ENCODE peak calls at places on chromosomes 4 and X, in four cellular contexts. One of them, this sample, is unnamed.

GRCh38 chr4:152579107-152579764 is 43.3 kb upstream of the FBXW7 start:
- DNase-seq in WTC11: no peak
- DNase-seq in GM12878: no peak
- DNase-seq in HepG2: no peak
- DNase-seq in this sample: no peak

GRCh38 chrX:72100824-72101351 is 30.8 kb downstream of the RTL5 start:
- DNase-seq in WTC11: no peak
- DNase-seq in GM12878: peak
- DNase-seq in HepG2: no peak
- DNase-seq in this sample: no peak

GRCh38 chrX:135740683-135741149 is 27.3 kb downstream of the CT45A3 start:
- DNase-seq in WTC11: peak
- DNase-seq in HepG2: peak
- DNase-seq in GM12878: no peak
- DNase-seq in this sample: peak

GRCh38 chrX:136325377-136325776 is 24.6 kb downstream of the ADGRG4 start:
- DNase-seq in HepG2: no peak
- DNase-seq in WTC11: no peak
- DNase-seq in GM12878: no peak
- DNase-seq in this sample: no peak

GRCh38 chr4:180060159-180060889 is 2182.9 kb upstream of the TENM3 start:
- DNase-seq in HepG2: no peak
- DNase-seq in WTC11: no peak
- DNase-seq in GM12878: no peak
- DNase-seq in this sample: no peak

GRCh38 chrX:54494970-54495813 is 842 bp downstream of the FGD1 start:
- DNase-seq in GM12878: no peak
- DNase-seq in WTC11: peak
- DNase-seq in HepG2: no peak
- DNase-seq in this sample: no peak

GRCh38 chr4:7263166-7263565 is 70.8 kb downstream of the SORCS2 start:
- DNase-seq in GM12878: no peak
- DNase-seq in WTC11: no peak
- DNase-seq in HepG2: no peak
- DNase-seq in this sample: no peak

GRCh38 chr4:992297-993110 is 700 bp downstream of the SLC26A1 start:
- DNase-seq in WTC11: no peak
- DNase-seq in HepG2: peak
- DNase-seq in GM12878: no peak
- DNase-seq in this sample: peak

GRCh38 chr4:151690164-151690856 is 70.5 kb downstream of the GATB start:
- DNase-seq in HepG2: no peak
- DNase-seq in GM12878: no peak
- DNase-seq in WTC11: no peak
- DNase-seq in this sample: no peak

GRCh38 chr4:785332-786073 is 40.4 kb downstream of the CPLX1 start:
- DNase-seq in HepG2: no peak
- DNase-seq in WTC11: peak
- DNase-seq in GM12878: no peak
- DNase-seq in this sample: no peak

GRCh38 chrX:22855693-22856092 is 144.1 kb upstream of the DDX53 start:
- DNase-seq in HepG2: peak
- DNase-seq in WTC11: no peak
- DNase-seq in GM12878: no peak
- DNase-seq in this sample: no peak

GRCh38 chr4:65943076-65943475 is 272.8 kb upstream of the EPHA5 start:
- DNase-seq in HepG2: peak
- DNase-seq in WTC11: no peak
- DNase-seq in GM12878: no peak
- DNase-seq in this sample: no peak

GRCh38 chrX:13389501-13389900 is 69.6 kb upstream of the ATXN3L start:
- DNase-seq in WTC11: no peak
- DNase-seq in HepG2: no peak
- DNase-seq in GM12878: no peak
- DNase-seq in this sample: no peak

GRCh38 chr4:138049350-138049749 is 192.8 kb downstream of the SLC7A11 start:
- DNase-seq in WTC11: no peak
- DNase-seq in GM12878: no peak
- DNase-seq in HepG2: no peak
- DNase-seq in this sample: no peak

GRCh38 chr4:15691346-15692140 is 9.9 kb downstream of the FAM200B start:
- DNase-seq in GM12878: no peak
- DNase-seq in WTC11: no peak
- DNase-seq in HepG2: peak
- DNase-seq in this sample: no peak

GRCh38 chr4:102608190-102608589 is 107.0 kb downstream of the NFKB1 start:
- DNase-seq in WTC11: no peak
- DNase-seq in HepG2: no peak
- DNase-seq in GM12878: no peak
- DNase-seq in this sample: no peak

GRCh38 chr4:3372264-3372932 is 69.4 kb upstream of the HGFAC start:
- DNase-seq in GM12878: no peak
- DNase-seq in WTC11: no peak
- DNase-seq in HepG2: no peak
- DNase-seq in this sample: no peak

GRCh38 chrX:44239036-44239435 is 104.4 kb downstream of the EFHC2 start:
- DNase-seq in HepG2: no peak
- DNase-seq in GM12878: no peak
- DNase-seq in WTC11: no peak
- DNase-seq in this sample: no peak
- TF ChIP-seq TCF7 in HepG2: no peak
- TF ChIP-seq TCF7 in GM12878: no peak
- TF ChIP-seq TCF7 in WTC11: no peak
- TF ChIP-seq TCF7 in this sample: no peak

DNA sequence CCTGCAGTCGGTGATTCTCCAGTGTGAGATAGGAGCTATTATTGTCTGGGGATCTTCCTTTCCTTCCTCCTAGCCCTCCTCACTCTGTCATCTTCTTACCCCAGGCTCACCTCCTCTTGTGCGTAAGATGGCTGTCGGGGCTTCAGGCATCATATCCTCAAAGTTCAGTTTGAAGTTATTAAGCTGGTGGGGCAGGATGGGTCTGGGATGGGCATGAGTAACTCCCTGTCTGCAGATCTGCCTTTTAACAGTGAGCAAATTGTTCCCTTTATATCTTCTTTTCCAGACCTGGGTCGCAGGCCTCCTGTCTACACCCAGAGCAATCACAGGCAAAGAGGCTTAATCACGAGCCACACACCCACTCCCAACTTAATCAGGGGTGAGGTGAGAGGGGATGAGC is 900 bp upstream of the MTMR1 start:
- DNase-seq in WTC11: no peak
- DNase-seq in HepG2: no peak
- DNase-seq in GM12878: no peak
- DNase-seq in this sample: no peak
- TF ChIP-seq TCF7 in WTC11: no peak
- TF ChIP-seq TCF7 in HepG2: no peak
- TF ChIP-seq TCF7 in GM12878: no peak
- TF ChIP-seq TCF7 in this sample: no peak

GRCh38 chr4:113756005-113756410 is 5.5 kb downstream of the CAMK2D start:
- DNase-seq in WTC11: no peak
- DNase-seq in GM12878: peak
- DNase-seq in HepG2: peak
- DNase-seq in this sample: no peak
- TF ChIP-seq TCF7 in WTC11: no peak
- TF ChIP-seq TCF7 in GM12878: no peak
- TF ChIP-seq TCF7 in HepG2: no peak
- TF ChIP-seq TCF7 in this sample: no peak

GRCh38 chr4:52937829-52938228 is 75.7 kb downstream of the RASL11B start:
- DNase-seq in HepG2: no peak
- DNase-seq in WTC11: no peak
- DNase-seq in GM12878: no peak
- DNase-seq in this sample: no peak

GRCh38 chr4:52936729-52937128 is 74.6 kb downstream of the RASL11B start:
- DNase-seq in GM12878: no peak
- DNase-seq in WTC11: no peak
- DNase-seq in HepG2: no peak
- DNase-seq in this sample: no peak

GRCh38 chr4:52931238-52931637 is 69.1 kb downstream of the RASL11B start:
- DNase-seq in WTC11: no peak
- DNase-seq in HepG2: no peak
- DNase-seq in GM12878: no peak
- DNase-seq in this sample: no peak

GRCh38 chr4:52935317-52935716 is 73.2 kb downstream of the RASL11B start:
- DNase-seq in HepG2: peak
- DNase-seq in WTC11: no peak
- DNase-seq in GM12878: no peak
- DNase-seq in this sample: no peak

GRCh38 chr4:52932586-52933482 is 70.7 kb downstream of the RASL11B start:
- DNase-seq in HepG2: no peak
- DNase-seq in WTC11: no peak
- DNase-seq in GM12878: no peak
- DNase-seq in this sample: no peak
- TF ChIP-seq TCF7 in HepG2: no peak
- TF ChIP-seq TCF7 in WTC11: no peak
- TF ChIP-seq TCF7 in GM12878: no peak
- TF ChIP-seq TCF7 in this sample: no peak

DNA sequence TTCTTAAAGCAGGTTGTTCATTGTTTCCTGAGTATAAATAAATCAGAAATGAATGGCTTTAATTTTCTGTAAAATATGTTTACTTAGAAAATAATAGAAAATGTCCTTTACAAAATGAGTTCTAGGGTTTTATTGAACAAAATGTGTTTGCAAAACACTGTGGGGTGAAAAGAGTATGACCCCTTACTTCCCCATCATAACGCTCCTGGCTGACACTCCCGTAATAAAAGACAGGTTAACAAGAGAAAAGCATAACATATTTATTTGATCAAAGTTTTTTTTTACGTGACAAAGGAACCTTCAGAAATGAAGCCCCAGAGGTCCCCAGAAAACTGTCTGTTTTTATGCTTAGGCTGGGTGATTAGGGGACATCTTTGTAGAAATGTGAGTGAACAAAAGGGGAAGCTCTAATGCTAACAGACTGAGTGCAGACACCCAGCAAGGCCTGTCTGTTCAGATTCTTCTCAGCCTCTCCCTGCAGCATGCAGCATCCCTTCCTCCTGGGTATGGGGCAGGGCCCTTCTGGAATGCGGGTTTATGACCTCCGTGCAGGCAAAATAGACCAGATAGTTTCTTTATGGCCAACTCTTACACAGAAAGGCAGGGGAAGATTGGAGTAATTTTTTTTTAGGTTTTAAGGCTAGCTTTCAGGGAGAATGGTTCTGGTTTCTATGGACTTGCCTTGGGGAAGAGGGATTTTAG is 26.1 kb downstream of the ZFP42 start:
- DNase-seq in HepG2: no peak
- DNase-seq in GM12878: no peak
- DNase-seq in WTC11: no peak
- DNase-seq in this sample: no peak
- TF ChIP-seq TCF7 in HepG2: no peak
- TF ChIP-seq TCF7 in GM12878: no peak
- TF ChIP-seq TCF7 in WTC11: no peak
- TF ChIP-seq TCF7 in this sample: no peak

DNA sequence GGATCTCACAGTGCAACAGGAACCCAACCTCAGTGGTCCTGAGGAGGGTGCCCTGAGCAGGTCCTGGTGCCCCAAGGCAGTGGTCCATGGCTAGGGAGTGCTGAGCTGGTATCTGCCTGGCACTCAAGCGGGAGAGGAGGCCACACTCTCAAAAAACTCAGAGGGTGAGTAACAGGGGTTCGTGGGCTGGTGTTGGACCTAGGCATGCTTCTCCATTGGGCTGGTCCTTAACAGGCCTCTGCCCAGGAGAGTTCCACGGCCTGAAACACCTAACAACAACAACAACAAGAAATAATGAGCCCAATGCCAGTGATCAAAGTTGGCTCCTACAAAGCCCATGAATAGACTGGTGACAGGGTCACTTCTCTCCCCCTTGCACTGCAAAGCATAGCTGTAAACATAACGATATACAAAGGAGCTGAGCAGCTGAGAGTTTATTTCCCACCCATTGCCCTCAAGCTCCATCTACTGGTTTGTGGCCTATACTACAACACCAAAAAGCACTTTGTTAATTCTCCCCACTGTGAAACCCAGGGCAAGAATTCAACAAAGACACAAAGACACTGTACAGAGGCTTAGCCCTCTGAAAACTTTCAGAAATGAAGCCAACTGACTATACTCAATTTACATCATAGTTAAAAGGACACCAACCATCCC is 736.2 kb upstream of the ADGRL3 start:
- DNase-seq in HepG2: peak
- DNase-seq in GM12878: no peak
- DNase-seq in WTC11: no peak
- DNase-seq in this sample: no peak
- TF ChIP-seq TCF7 in HepG2: no peak
- TF ChIP-seq TCF7 in GM12878: no peak
- TF ChIP-seq TCF7 in WTC11: no peak
- TF ChIP-seq TCF7 in this sample: no peak

GRCh38 chrX:6679988-6680387 is 145.1 kb upstream of the VCX3A start:
- DNase-seq in GM12878: no peak
- DNase-seq in HepG2: no peak
- DNase-seq in WTC11: no peak
- DNase-seq in this sample: no peak

GRCh38 chrX:6679550-6679949 is 144.6 kb upstream of the VCX3A start:
- DNase-seq in GM12878: no peak
- DNase-seq in HepG2: no peak
- DNase-seq in WTC11: no peak
- DNase-seq in this sample: no peak

GRCh38 chrX:6681469-6681868 is 146.6 kb upstream of the VCX3A start:
- DNase-seq in HepG2: no peak
- DNase-seq in WTC11: no peak
- DNase-seq in GM12878: no peak
- DNase-seq in this sample: no peak

GRCh38 chrX:6685489-6685888 is 150.6 kb upstream of the VCX3A start:
- DNase-seq in GM12878: no peak
- DNase-seq in WTC11: no peak
- DNase-seq in HepG2: no peak
- DNase-seq in this sample: no peak

GRCh38 chrX:6683353-6683752 is 148.4 kb upstream of the VCX3A start:
- DNase-seq in WTC11: no peak
- DNase-seq in HepG2: no peak
- DNase-seq in GM12878: no peak
- DNase-seq in this sample: no peak
- TF ChIP-seq TCF7 in WTC11: no peak
- TF ChIP-seq TCF7 in HepG2: no peak
- TF ChIP-seq TCF7 in GM12878: no peak
- TF ChIP-seq TCF7 in this sample: no peak

DNA sequence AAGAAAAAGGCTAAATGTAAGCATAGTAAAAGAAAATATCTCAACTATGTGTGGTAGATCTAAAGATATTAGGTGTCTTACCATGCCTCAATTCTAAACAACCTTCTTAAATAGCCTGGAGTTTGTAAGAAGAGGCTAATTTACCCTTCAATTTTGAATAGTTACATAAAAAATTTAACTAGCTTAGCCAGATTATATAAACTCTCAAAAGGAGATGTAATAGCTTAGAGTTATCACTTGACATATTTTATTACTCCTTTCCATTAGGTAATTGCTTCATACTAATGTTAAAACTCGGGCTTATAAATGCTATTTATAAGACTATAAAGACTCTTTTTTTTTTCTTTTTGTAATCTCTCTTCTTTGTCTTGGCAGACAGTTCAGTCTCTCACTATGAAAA is 297.5 kb upstream of the PABPC4L start:
- DNase-seq in HepG2: no peak
- DNase-seq in GM12878: no peak
- DNase-seq in WTC11: no peak
- DNase-seq in this sample: no peak
- TF ChIP-seq TCF7 in HepG2: no peak
- TF ChIP-seq TCF7 in GM12878: no peak
- TF ChIP-seq TCF7 in WTC11: no peak
- TF ChIP-seq TCF7 in this sample: no peak

This sample was measured in K562.